ENCODE peak calls at places on chromosomes 5 and 9, in four cellular contexts. W is K562, M is HCT116, S is SK-N-SH. A is an unnamed sample.

GRCh38 chr5:67896312-67896985 is 319.1 kb upstream of the PIK3R1 start:
- DNase-seq in W (no peak), M (no peak), S (no peak), A (no peak)

GRCh38 chr5:74974451-74975089 is 77.8 kb downstream of the GCNT4 start:
- DNase-seq in W (no peak), M (no peak), S (no peak), A (no peak)

GRCh38 chr5:105230516-105230915 is 1667.9 kb upstream of the NUDT12 start:
- DNase-seq in W (peak; percentile 6), M (no peak), S (no peak), A (no peak)

GRCh38 chr5:9932770-9933169 is 302.6 kb upstream of the TAS2R1 start:
- DNase-seq in W (peak; percentile 13), M (peak; percentile 1), S (peak; percentile 16), A (no peak)

GRCh38 chr5:172788771-172789686 is 18.0 kb upstream of the DUSP1 start:
- DNase-seq in W (peak; percentile 92), M (no peak), S (no peak), A (no peak)

GRCh38 chr9:2116073-2116472 is 100.9 kb downstream of the SMARCA2 start:
- DNase-seq in W (peak; percentile 8), M (peak; percentile 12), S (peak; percentile 23), A (peak; percentile 35)

GRCh38 chr5:74109344-74109743 is 483.3 kb downstream of the ARHGEF28 start:
- DNase-seq in W (no peak), M (no peak), S (no peak), A (peak; percentile 11)

GRCh38 chr5:172156541-172156994 is 31.5 kb downstream of the STK10 start:
- DNase-seq in W (peak; percentile 44), M (no peak), S (no peak), A (no peak)

GRCh38 chr9:123090198-123090896 is 56.9 kb downstream of the GPR21 start:
- DNase-seq in W (no peak), M (no peak), S (no peak), A (no peak)

GRCh38 chr5:63131618-63132285 is 553.1 kb downstream of the LRRC70 start:
- DNase-seq in W (no peak), M (no peak), S (no peak), A (no peak)

GRCh38 chr5:91301459-91301858 is 81.7 kb downstream of the ARRDC3 start:
- DNase-seq in W (no peak), M (no peak), S (no peak), A (no peak)

GRCh38 chr5:141420855-141421488 is at the start of gene PCDHGA11:
- DNase-seq in W (peak; percentile 61), M (peak; percentile 4), S (no peak), A (no peak)

GRCh38 chr9:93298498-93299417 is 114.8 kb downstream of the WNK2 start:
- DNase-seq in W (no peak), M (no peak), S (peak; percentile 34), A (no peak)

GRCh38 chr9:131627326-131627845 is 82.1 kb downstream of the PRRT1B start:
- DNase-seq in W (no peak), M (no peak), S (no peak), A (no peak)

GRCh38 chr5:151523335-151523734 is 67.8 kb downstream of the FAT2 start:
- DNase-seq in W (peak; percentile 66), M (peak; percentile 39), S (peak; percentile 72), A (peak; percentile 39)

GRCh38 chr5:132319975-132320374 is 25.8 kb downstream of the SLC22A4 start:
- DNase-seq in W (no peak), M (no peak), S (no peak), A (no peak)

GRCh38 chr5:149452665-149453617 is 73.8 kb upstream of the IL17B start:
- DNase-seq in W (no peak), M (no peak), S (no peak), A (no peak)

GRCh38 chr5:149453618-149454415 is 74.7 kb upstream of the IL17B start:
- DNase-seq in W (no peak), M (no peak), S (no peak), A (no peak)

GRCh38 chr5:149456597-149457392 is 77.7 kb upstream of the IL17B start:
- DNase-seq in W (peak; percentile 91), M (no peak), S (peak; percentile 52), A (no peak)

GRCh38 chr5:149457393-149457763 is 78.3 kb upstream of the IL17B start:
- DNase-seq in W (no peak), M (no peak), S (no peak), A (no peak)

DNA sequence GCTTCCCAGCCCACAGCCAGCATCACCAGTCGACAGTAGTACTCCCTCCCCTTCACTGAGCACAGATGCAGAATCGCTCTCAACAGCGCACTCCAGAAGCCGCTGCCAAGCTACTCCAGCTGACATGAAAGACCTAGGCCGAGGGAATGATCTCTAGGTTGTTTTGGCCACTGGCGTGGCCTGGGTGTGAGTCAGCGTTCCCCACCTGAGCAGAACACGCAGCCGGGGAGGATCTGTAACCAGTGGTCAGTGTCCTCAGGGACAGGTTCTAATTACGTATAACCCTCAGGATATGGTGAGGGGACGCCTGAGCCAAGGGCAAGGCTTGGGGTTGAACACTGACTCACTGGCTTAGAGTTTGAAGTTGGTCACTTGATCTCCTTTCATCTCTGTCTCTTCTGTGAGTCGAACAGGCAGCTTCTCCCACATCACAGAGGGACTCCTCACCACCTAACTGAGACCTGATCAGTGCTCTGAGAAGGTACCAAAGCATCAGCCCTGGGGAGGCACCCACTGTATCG is 76.9 kb upstream of the IL17B start:
- DNase-seq in W (peak; percentile 70), M (peak; percentile 90), S (no peak), A (no peak)
- TF ChIP-seq YY1 in W (no peak), M (peak; percentile 14), S (no peak), A (no peak)

GRCh38 chr9:96524764-96525163 is 74.8 kb downstream of the HABP4 start:
- DNase-seq in W (no peak), M (no peak), S (no peak), A (no peak)
- H3K4me3 ChIP-seq in W (no peak overlapping the region), M (no peak overlapping the region), S (no peak overlapping the region), A (no peak overlapping the region)

DNA sequence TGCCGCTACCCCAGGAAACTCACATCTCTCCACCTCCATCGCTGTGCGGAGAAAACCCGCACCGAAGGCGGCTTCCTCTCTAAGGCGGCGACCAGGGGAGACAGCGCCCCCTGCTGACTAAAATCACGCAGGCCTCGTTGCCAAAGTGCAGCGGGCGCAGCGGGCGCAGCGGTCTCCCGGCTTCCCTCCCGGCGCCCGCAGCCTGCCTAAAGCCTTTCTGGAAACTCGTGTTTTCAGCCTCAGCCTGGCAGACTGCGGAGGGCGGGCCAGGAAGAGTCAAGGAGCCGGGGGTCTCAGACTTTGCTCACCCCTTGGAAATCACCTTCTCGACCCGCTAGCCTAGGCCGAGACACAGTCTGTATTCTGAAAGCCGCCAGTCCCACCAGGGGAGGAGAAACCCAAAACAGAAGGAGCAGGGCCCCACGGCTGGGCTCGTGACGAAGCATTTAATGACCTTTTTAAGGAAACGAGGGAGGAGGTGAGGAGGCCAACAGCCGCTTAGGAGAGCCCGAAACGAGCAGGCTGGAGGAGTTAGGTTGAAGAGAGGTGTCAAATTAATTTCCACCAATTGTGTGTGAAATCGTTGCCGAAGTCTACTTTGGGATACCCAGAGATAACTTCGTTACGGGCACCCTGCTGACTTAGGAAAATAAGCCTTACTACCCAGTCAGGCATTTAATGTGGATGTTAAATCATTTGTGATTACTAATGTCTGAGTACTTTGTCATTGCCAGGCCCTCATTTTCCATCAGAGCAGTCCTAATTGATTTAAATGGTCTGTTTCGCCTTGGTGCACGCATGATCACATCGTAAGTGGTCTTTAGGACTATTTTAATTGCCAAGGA is 7.3 kb upstream of the FOXB2 start:
- DNase-seq in W (peak; percentile 57), M (peak; percentile 38), S (peak; percentile 77), A (no peak)
- H3K9me3 ChIP-seq in W (no peaks in the 10 kb centered on the region), M (no peaks in the 10 kb centered on the region), S (no peaks in the 10 kb centered on the region), A (no peaks in the 10 kb centered on the region)

DNA sequence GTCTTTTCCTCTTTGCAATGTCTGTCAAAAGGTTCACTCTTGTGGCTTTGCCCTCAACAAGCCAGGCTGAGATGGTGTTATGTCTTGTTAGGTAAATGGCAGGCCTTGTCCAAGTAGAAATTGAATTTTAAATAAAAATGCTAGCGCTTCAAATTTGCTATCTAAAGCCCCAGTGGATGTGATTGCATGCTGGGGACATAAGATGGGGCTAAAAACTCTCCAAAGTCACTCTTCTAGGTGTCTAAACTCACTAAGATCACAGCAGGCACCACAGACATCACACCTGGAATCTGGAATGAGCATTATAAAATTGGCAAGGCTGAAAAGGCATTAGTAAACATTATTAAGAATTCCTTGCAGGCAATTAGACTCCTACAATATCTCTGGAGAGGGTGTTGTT is 262.7 kb upstream of the CLINT1 start:
- DNase-seq in W (no peak), M (no peak), S (no peak), A (no peak)
- TF ChIP-seq YY1 in W (no peak), M (no peak), S (no peak), A (no peak)

GRCh38 chr5:72074238-72074637 is 33.0 kb upstream of the MAP1B start:
- DNase-seq in W (no peak), M (no peak), S (no peak), A (no peak)

GRCh38 chr5:72082048-72082447 is 25.2 kb upstream of the MAP1B start:
- DNase-seq in W (no peak), M (no peak), S (no peak), A (no peak)

GRCh38 chr5:72077390-72077789 is 29.9 kb upstream of the MAP1B start:
- DNase-seq in W (no peak), M (no peak), S (no peak), A (no peak)

GRCh38 chr5:72076901-72077300 is 30.4 kb upstream of the MAP1B start:
- DNase-seq in W (no peak), M (no peak), S (no peak), A (no peak)

DNA sequence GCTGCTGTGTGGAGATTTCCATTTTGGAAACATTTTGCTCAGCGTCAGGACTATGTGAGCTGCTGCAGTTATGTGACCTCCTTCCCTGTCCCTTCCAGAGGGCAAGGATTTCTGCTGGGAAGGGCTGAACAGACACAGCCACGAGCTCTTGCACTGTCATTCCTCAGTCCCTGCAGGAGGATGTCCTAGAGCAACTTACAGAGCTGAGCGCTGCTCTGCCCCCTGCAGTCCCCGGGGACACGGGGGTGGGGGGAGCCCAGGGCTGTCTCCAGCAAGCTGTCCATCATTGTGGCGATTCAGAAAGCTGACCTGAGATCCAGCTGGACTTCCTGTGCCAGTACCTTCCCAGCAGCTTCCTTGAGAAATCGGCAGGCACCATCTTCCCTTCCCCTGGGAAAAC is 28.0 kb upstream of the MAP1B start:
- DNase-seq in W (peak; percentile 41), M (no peak), S (no peak), A (no peak)
- H3K4me3 ChIP-seq in W (no peak overlapping the region), M (no peak overlapping the region), S (no peak overlapping the region), A (no peak overlapping the region)

GRCh38 chr9:101399641-101399965 is 952 bp downstream of the ZNF189 start:
- DNase-seq in W (no peak), M (no peak), S (no peak), A (no peak)

GRCh38 chr9:101400120-101400519 is 1.5 kb downstream of the ZNF189 start:
- DNase-seq in W (peak; percentile 11), M (no peak), S (no peak), A (no peak)

GRCh38 chr9:101398335-101398929 is at the start of the genes MRPL50 and ZNF189:
- DNase-seq in W (peak; percentile 94), M (peak; percentile 96), S (peak; percentile 86), A (peak; percentile 97)

GRCh38 chr9:101397746-101398334 is 578 bp downstream of the MRPL50 start:
- DNase-seq in W (no peak), M (no peak), S (peak; percentile 5), A (no peak)

GRCh38 chr9:101398930-101399640 is 434 bp downstream of the ZNF189 start:
- DNase-seq in W (peak; percentile 43), M (no peak), S (no peak), A (no peak)
- H3K9me3 ChIP-seq in W (peaks cover 24% of the 10 kb centered on the region), M (no peaks in the 10 kb centered on the region), S (peaks cover 1% of the 10 kb centered on the region), A (peaks cover 35% of the 10 kb centered on the region)

GRCh38 chr5:143077453-143078103 is 307.4 kb downstream of the ARHGAP26 start:
- DNase-seq in W (no peak), M (no peak), S (no peak), A (no peak)
- TF ChIP-seq YY1 in W (no peak), M (no peak), S (no peak), A (no peak)

A was measured in NT2/D1.